ENCODE peak calls at places on chromosomes 2 and 18, in four cellular contexts. One of them, this sample, is unnamed.

GRCh38 chr2:31337860-31338259 is 76.7 kb downstream of the XDH start:
- DNase-seq in WERI-Rb-1: no peak
- DNase-seq in astrocyte of the spinal cord: peak
- DNase-seq in coronary artery: no peak
- DNase-seq in this sample: no peak

GRCh38 chr2:25330273-25330672 is 11.5 kb downstream of the DNMT3A start:
- DNase-seq in WERI-Rb-1: no peak
- DNase-seq in astrocyte of the spinal cord: no peak
- DNase-seq in coronary artery: peak
- DNase-seq in this sample: no peak

GRCh38 chr2:151827564-151828142 is 568 bp downstream of the ARL5A start:
- DNase-seq in WERI-Rb-1: no peak
- DNase-seq in astrocyte of the spinal cord: peak
- DNase-seq in coronary artery: no peak
- DNase-seq in this sample: no peak

GRCh38 chr2:86082768-86083167 is 22.9 kb downstream of the POLR1A start:
- DNase-seq in WERI-Rb-1: no peak
- DNase-seq in astrocyte of the spinal cord: no peak
- DNase-seq in coronary artery: no peak
- DNase-seq in this sample: no peak

GRCh38 chr2:128345436-128346165 is 26.9 kb upstream of the HS6ST1 start:
- DNase-seq in WERI-Rb-1: no peak
- DNase-seq in astrocyte of the spinal cord: no peak
- DNase-seq in coronary artery: peak
- DNase-seq in this sample: no peak

GRCh38 chr2:150346806-150347205 is 140.7 kb downstream of the RND3 start:
- DNase-seq in WERI-Rb-1: no peak
- DNase-seq in astrocyte of the spinal cord: no peak
- DNase-seq in coronary artery: no peak
- DNase-seq in this sample: no peak

GRCh38 chr2:10538224-10538894 is 90.2 kb upstream of the ODC1 start:
- DNase-seq in WERI-Rb-1: no peak
- DNase-seq in astrocyte of the spinal cord: peak
- DNase-seq in coronary artery: no peak
- DNase-seq in this sample: no peak

GRCh38 chr2:61636686-61637085 is 98.5 kb upstream of the XPO1 start:
- DNase-seq in WERI-Rb-1: no peak
- DNase-seq in astrocyte of the spinal cord: no peak
- DNase-seq in coronary artery: no peak
- DNase-seq in this sample: no peak

GRCh38 chr2:121151311-121152109 is 133.5 kb downstream of the TFCP2L1 start:
- DNase-seq in WERI-Rb-1: peak
- DNase-seq in astrocyte of the spinal cord: no peak
- DNase-seq in coronary artery: no peak
- DNase-seq in this sample: peak

GRCh38 chr18:22591231-22591630 is 173.5 kb upstream of the CTAGE1 start:
- DNase-seq in WERI-Rb-1: no peak
- DNase-seq in astrocyte of the spinal cord: peak
- DNase-seq in coronary artery: no peak
- DNase-seq in this sample: no peak

GRCh38 chr2:96769816-96770215 is 9.1 kb downstream of the CNNM4 start:
- DNase-seq in WERI-Rb-1: no peak
- DNase-seq in astrocyte of the spinal cord: no peak
- DNase-seq in coronary artery: no peak
- DNase-seq in this sample: peak

GRCh38 chr18:22129778-22130177 is 39.6 kb upstream of the GATA6 start:
- DNase-seq in WERI-Rb-1: no peak
- DNase-seq in astrocyte of the spinal cord: no peak
- DNase-seq in coronary artery: no peak
- DNase-seq in this sample: no peak

DNA sequence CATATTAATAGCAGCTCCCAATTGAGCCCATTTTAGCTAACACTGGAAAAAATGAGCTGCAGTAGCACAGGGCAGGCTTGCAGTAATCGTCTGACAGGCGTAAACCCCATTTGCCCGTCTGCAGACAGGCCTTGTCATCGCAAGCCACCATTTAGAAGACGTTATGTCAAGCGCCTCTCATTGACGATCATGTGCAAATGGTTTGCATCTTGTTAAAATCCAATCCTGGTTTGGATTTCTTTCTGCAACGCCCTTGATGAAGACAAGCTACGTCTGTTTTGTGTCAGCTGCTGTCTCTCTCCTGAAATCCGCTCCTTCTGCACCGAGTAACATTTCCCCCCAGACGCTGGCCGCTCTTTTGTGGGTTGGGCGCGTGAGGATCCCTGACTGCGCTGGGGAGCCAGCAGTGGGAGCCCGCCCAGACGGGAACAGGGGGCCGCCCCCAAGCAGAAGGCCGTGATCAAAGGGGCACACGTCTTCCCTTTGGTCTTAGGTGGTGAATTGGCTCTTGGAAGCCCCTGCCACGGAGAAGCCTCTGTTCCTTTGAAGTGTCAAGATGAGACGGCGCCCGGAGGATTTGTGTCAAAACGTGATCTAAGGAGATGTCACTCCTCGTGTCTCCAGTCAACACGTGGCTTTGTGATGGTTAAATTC is 84.2 kb upstream of the GPC1 start:
- DNase-seq in WERI-Rb-1: no peak
- DNase-seq in astrocyte of the spinal cord: no peak
- DNase-seq in coronary artery: no peak
- DNase-seq in this sample: no peak
- H3K4me3 ChIP-seq in WERI-Rb-1: no peak
- H3K4me3 ChIP-seq in astrocyte of the spinal cord: no peak
- H3K4me3 ChIP-seq in coronary artery: no peak
- H3K4me3 ChIP-seq in this sample: no peak

GRCh38 chr18:59593291-59593717 is 103.9 kb downstream of the CCBE1 start:
- DNase-seq in WERI-Rb-1: no peak
- DNase-seq in astrocyte of the spinal cord: peak
- DNase-seq in coronary artery: no peak
- DNase-seq in this sample: no peak
- TF ChIP-seq CTCF in WERI-Rb-1: no peak
- TF ChIP-seq CTCF in astrocyte of the spinal cord: no peak
- TF ChIP-seq CTCF in coronary artery: no peak
- TF ChIP-seq CTCF in this sample: no peak

GRCh38 chr18:51813740-51814139 is 526.3 kb upstream of the DCC start:
- DNase-seq in WERI-Rb-1: no peak
- DNase-seq in astrocyte of the spinal cord: no peak
- DNase-seq in coronary artery: no peak
- DNase-seq in this sample: no peak
- H3K4me3 ChIP-seq in WERI-Rb-1: no peak
- H3K4me3 ChIP-seq in astrocyte of the spinal cord: no peak
- H3K4me3 ChIP-seq in coronary artery: no peak
- H3K4me3 ChIP-seq in this sample: no peak

GRCh38 chr2:183684686-183685085 is 560.4 kb downstream of the NUP35 start:
- DNase-seq in WERI-Rb-1: no peak
- DNase-seq in astrocyte of the spinal cord: no peak
- DNase-seq in coronary artery: no peak
- DNase-seq in this sample: no peak
- TF ChIP-seq CTCF in WERI-Rb-1: no peak
- TF ChIP-seq CTCF in astrocyte of the spinal cord: no peak
- TF ChIP-seq CTCF in coronary artery: no peak
- TF ChIP-seq CTCF in this sample: no peak

DNA sequence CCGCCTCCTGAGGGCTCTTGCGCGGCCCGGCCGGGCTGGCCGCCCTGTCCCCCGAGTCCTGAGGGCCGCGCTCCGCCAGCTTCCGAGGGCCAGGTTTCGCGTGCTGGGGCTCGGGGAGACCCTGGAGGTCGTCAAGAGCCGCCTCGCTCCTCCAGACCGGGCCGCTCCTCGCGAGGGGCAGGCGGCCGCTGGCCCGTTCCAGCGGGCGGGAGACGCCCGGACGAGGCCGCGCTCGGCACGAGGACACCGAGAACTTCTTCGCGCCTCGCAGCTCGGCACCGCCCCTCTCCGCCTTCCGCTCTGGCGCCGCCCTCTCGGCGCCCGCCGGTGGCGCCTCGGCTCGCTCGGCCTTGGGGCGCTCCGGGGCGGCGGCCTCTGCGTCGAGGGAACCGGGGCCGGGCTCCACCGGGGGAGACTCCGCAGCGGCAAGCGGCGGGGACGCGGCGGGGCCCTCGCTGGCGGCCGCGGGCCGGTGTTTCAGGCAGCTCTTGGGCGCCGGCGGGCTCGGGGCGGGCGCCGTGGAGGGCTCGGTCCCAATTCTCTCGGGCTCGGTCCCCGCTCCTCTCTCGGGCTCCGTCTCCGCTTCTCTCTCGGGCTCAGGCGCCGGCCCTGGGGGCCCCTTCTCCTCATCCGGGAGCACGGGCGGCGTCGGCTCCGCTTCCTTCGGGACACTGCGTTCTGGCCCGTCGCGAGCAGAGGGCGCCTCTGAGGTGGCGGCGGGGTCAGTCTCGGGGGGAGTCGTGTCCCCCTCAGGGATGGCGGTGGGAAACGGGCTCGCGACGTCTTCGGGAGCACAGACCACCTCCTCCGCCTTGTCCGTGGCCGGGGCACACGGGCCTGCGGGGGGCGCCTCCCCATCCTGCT is 91.6 kb upstream of the MGAT4A start:
- DNase-seq in WERI-Rb-1: no peak
- DNase-seq in astrocyte of the spinal cord: no peak
- DNase-seq in coronary artery: peak
- DNase-seq in this sample: peak
- H3K4me3 ChIP-seq in WERI-Rb-1: no peak
- H3K4me3 ChIP-seq in astrocyte of the spinal cord: no peak
- H3K4me3 ChIP-seq in coronary artery: peak
- H3K4me3 ChIP-seq in this sample: peak

DNA sequence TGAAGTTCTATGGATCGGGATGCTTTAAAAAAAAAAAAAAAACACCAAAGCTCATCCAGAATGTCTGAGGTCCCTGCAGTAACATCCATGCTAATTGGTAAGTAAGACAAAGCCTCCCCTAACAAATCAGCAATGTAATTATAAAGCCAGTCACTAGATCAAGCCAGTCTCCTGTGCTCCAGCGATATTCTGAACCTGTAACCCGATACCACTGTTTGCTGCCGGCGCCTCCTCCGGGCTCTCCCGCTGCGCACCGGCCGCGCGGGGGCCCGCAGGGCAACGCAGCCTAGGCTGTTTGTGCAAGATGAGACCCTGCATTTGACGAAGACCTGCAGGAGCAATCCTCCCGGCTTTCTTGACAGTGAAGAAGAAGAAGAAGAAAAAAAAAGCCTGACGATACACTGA is 8.7 kb downstream of the SERTAD2 start:
- DNase-seq in WERI-Rb-1: peak
- DNase-seq in astrocyte of the spinal cord: peak
- DNase-seq in coronary artery: no peak
- DNase-seq in this sample: no peak
- TF ChIP-seq CTCF in WERI-Rb-1: peak
- TF ChIP-seq CTCF in astrocyte of the spinal cord: no peak
- TF ChIP-seq CTCF in coronary artery: no peak
- TF ChIP-seq CTCF in this sample: no peak

GRCh38 chr2:94869552-94870391 is 1.5 kb upstream of the TEKT4 start:
- DNase-seq in WERI-Rb-1: no peak
- DNase-seq in astrocyte of the spinal cord: no peak
- DNase-seq in coronary artery: no peak
- DNase-seq in this sample: peak
- H3K4me3 ChIP-seq in WERI-Rb-1: no peak
- H3K4me3 ChIP-seq in astrocyte of the spinal cord: no peak
- H3K4me3 ChIP-seq in coronary artery: no peak
- H3K4me3 ChIP-seq in this sample: no peak

DNA sequence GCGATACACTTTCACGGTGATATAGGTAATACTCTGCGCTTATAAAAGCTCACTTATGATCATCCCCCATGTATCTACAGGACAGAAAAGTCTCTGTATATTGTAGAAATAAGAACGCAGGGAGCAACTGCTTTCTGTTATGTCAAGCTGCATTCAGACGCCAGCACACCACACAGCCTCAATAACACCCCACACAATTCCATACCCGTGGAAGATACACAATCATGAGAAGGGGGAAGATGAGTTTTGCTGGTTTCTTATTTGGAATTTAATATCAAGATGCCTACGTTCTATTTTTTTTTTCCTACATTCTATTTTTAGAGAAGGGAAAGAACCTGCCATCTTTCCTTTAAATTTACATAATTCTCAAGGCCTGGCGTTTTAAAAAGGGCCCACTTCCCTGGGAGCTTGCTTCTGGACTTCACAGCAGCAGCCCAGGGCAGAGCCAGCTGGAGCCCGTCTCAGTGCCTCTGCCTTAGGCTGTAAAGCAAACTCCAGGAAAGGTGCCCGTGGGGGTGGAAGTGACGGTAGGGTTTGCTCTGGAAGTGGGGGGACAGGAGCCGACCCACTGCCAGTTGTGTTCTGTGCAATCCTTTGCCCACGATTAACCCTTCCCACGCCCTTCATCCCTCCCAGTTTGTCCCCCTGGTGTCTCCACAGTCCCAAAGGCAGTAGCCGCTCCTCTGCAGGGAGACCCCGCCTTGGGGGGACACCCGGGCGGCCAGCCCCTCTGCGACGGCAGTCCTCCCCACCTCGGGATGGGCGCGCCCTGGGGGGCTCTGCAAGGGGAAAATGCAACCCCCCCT is 5.3 kb downstream of the PTGR3 start:
- DNase-seq in WERI-Rb-1: no peak
- DNase-seq in astrocyte of the spinal cord: peak
- DNase-seq in coronary artery: no peak
- DNase-seq in this sample: no peak
- TF ChIP-seq CTCF in WERI-Rb-1: no peak
- TF ChIP-seq CTCF in astrocyte of the spinal cord: no peak
- TF ChIP-seq CTCF in coronary artery: no peak
- TF ChIP-seq CTCF in this sample: no peak

GRCh38 chr2:201971516-201972228 is 62.0 kb upstream of the FZD7 start:
- DNase-seq in WERI-Rb-1: no peak
- DNase-seq in astrocyte of the spinal cord: peak
- DNase-seq in coronary artery: no peak
- DNase-seq in this sample: no peak

GRCh38 chr2:201973316-201973715 is 60.3 kb upstream of the FZD7 start:
- DNase-seq in WERI-Rb-1: no peak
- DNase-seq in astrocyte of the spinal cord: no peak
- DNase-seq in coronary artery: no peak
- DNase-seq in this sample: no peak

GRCh38 chr2:201970786-201971108 is 62.9 kb upstream of the FZD7 start:
- DNase-seq in WERI-Rb-1: no peak
- DNase-seq in astrocyte of the spinal cord: no peak
- DNase-seq in coronary artery: no peak
- DNase-seq in this sample: no peak

GRCh38 chr2:201974651-201975050 is 59.0 kb upstream of the FZD7 start:
- DNase-seq in WERI-Rb-1: no peak
- DNase-seq in astrocyte of the spinal cord: no peak
- DNase-seq in coronary artery: no peak
- DNase-seq in this sample: no peak

DNA sequence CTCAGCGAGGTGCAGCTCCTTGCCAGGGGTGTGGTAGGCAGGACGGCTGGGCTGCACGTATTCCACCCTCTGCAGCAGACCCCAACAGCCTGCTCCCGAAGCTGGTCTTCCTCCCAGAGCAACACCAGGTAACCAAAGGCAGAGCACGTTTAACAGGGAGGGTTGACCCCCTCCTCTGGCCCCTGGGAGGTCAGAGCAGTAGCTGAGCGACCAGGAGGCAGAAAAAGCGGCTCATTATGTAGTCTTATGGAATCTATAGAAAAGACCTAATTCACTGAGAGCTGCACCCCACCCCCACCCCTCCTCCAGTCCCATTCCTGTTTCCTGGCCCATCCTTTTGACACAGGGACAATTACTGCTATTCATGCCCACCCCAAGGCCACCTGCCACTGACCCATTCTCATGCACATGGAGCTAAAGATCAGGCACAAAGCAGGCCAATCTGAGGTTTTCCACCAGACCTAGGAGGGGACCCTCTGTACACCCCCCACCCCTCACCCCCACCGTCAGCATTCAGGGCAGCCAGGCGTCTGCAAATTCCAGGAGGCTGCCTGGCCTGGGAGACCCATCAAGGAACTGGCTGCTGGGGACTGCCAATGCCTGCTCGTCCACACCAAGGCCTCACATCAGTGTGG is 60.9 kb upstream of the FZD7 start:
- DNase-seq in WERI-Rb-1: no peak
- DNase-seq in astrocyte of the spinal cord: no peak
- DNase-seq in coronary artery: no peak
- DNase-seq in this sample: peak
- H3K4me3 ChIP-seq in WERI-Rb-1: no peak
- H3K4me3 ChIP-seq in astrocyte of the spinal cord: no peak
- H3K4me3 ChIP-seq in coronary artery: no peak
- H3K4me3 ChIP-seq in this sample: no peak

This sample was measured in lower lobe of right lung.